ENCODE peak calls at places on chromosomes 7 and 10, in ten cellular contexts. D is PC-3, G is cardiac fibroblast, X is epithelial cell of esophagus, F is GM13977, R is Panc1, I is fibroblast of lung, A is transverse colon, W is heart left ventricle, P is neural progenitor cell. M is an unnamed sample.

GRCh38 chr7:129741743-129742213 is 130.3 kb downstream of the NRF1 start:
- DNase-seq in D (peak), G (no peak), X (no peak), F (no peak), R (no peak), I (no peak), A (no peak), W (no peak), P (peak), M (no peak)

GRCh38 chr10:77939561-77940001 is 13.0 kb upstream of the DLG5 start:
- DNase-seq in D (no peak), G (peak), X (no peak), F (no peak), R (no peak), I (peak), A (peak), W (peak), P (peak), M (no peak)

GRCh38 chr7:142438235-142438922 is 180.5 kb upstream of the PRSS58 start:
- DNase-seq in D (peak), G (peak), X (peak), F (peak), R (no peak), I (peak), A (peak), W (no peak), P (peak), M (peak)

GRCh38 chr10:22320591-22321155 is at the start of gene BMI1:
- DNase-seq in D (peak), G (peak), X (peak), F (peak), R (no peak), I (peak), A (peak), W (peak), P (peak), M (peak)

GRCh38 chr10:5461914-5462840 is 37.2 kb downstream of the CALML5 start:
- DNase-seq in D (no peak), G (peak), X (peak), F (no peak), R (no peak), I (peak), A (no peak), W (no peak), P (no peak), M (peak)

GRCh38 chr10:98314577-98315284 is 46.7 kb upstream of the LOXL4 start:
- DNase-seq in D (peak), G (no peak), X (peak), F (no peak), R (no peak), I (no peak), A (no peak), W (no peak), P (no peak), M (no peak)

GRCh38 chr7:78924581-78924980 is 528.9 kb downstream of the MAGI2 start:
- DNase-seq in D (peak), G (peak), X (peak), F (no peak), R (no peak), I (peak), A (no peak), W (no peak), P (peak), M (peak)

GRCh38 chr10:96341219-96342182 is 17.3 kb downstream of the OPALIN start:
- DNase-seq in D (no peak), G (no peak), X (no peak), F (peak), R (no peak), I (no peak), A (no peak), W (no peak), P (peak), M (no peak)

GRCh38 chr10:62681211-62681940 is 123.1 kb upstream of the ADO start:
- DNase-seq in D (no peak), G (peak), X (peak), F (peak), R (no peak), I (peak), A (peak), W (no peak), P (peak), M (no peak)

GRCh38 chr7:139181404-139181803 is 49.6 kb upstream of the UBN2 start:
- DNase-seq in D (peak), G (peak), X (peak), F (no peak), R (no peak), I (no peak), A (no peak), W (no peak), P (no peak), M (no peak)

GRCh38 chr10:9602930-9603459 is 1414.7 kb upstream of the CELF2 start:
- DNase-seq in D (no peak), G (no peak), X (no peak), F (no peak), R (no peak), I (no peak), A (no peak), W (no peak), P (no peak), M (no peak)

GRCh38 chr7:27917774-27918314 is 177.9 kb downstream of the TAX1BP1 start:
- DNase-seq in D (peak), G (peak), X (peak), F (no peak), R (no peak), I (peak), A (no peak), W (no peak), P (no peak), M (peak)

GRCh38 chr10:22899307-22899706 is 28.5 kb upstream of the ARMC3 start:
- DNase-seq in D (no peak), G (no peak), X (no peak), F (no peak), R (no peak), I (peak), A (no peak), W (no peak), P (no peak), M (no peak)

GRCh38 chr10:93152136-93152535 is 78.4 kb downstream of the CYP26A1 start:
- DNase-seq in D (peak), G (peak), X (peak), F (no peak), R (no peak), I (peak), A (no peak), W (no peak), P (no peak), M (peak)

GRCh38 chr7:101299511-101300464 is 21.8 kb downstream of the IFT22 start:
- DNase-seq in D (no peak), G (no peak), X (no peak), F (no peak), R (no peak), I (no peak), A (no peak), W (no peak), P (peak), M (no peak)

GRCh38 chr10:86667421-86668181 is 710 bp upstream of the LDB3 start:
- DNase-seq in D (no peak), G (no peak), X (no peak), F (no peak), R (no peak), I (no peak), A (no peak), W (peak), P (no peak), M (no peak)

GRCh38 chr10:68992721-68993440 is 4.3 kb downstream of the KIFBP start:
- DNase-seq in D (peak), G (peak), X (peak), F (no peak), R (no peak), I (peak), A (peak), W (peak), P (no peak), M (peak)

GRCh38 chr10:63628526-63629362 is 107.5 kb downstream of the REEP3 start:
- DNase-seq in D (no peak), G (no peak), X (peak), F (peak), R (peak), I (peak), A (peak), W (peak), P (peak), M (peak)

GRCh38 chr7:47193003-47193402 is 388.9 kb downstream of the TNS3 start:
- DNase-seq in D (peak), G (no peak), X (no peak), F (no peak), R (no peak), I (no peak), A (peak), W (no peak), P (no peak), M (no peak)

GRCh38 chr10:103852189-103852711 is 3.1 kb downstream of the SH3PXD2A start:
- DNase-seq in D (no peak), G (peak), X (no peak), F (no peak), R (no peak), I (peak), A (peak), W (peak), P (no peak), M (no peak)

GRCh38 chr10:119667562-119668328 is 16.6 kb downstream of the BAG3 start:
- DNase-seq in D (peak), G (peak), X (peak), F (no peak), R (peak), I (peak), A (peak), W (peak), P (peak), M (peak)
- TF ChIP-seq CTCF in D (peak), G (peak), X (peak), F (no peak), R (no peak), I (no peak), A (no peak), W (no peak), P (no peak), M (no peak)

DNA sequence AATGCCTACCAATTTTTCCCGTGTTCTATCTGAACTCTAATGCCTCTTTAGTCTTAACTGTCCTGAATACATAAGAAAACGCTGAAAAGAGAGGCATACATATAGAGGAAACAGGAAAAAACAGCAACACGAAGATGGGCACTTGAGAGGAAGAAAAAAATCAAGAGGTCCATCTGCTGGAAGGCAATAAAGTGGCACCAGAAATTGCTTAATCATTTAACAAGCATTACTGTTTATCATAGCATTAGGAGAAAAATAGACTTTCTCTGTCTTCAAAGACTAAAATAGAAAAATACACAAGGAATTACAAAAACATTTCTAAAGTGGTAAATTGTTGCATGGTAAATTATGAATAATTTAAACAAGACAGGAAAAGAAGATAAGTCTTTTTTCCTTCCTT is 35.0 kb downstream of the NSUN6 start:
- DNase-seq in D (peak), G (peak), X (no peak), F (no peak), R (no peak), I (no peak), A (no peak), W (no peak), P (no peak), M (no peak)
- TF ChIP-seq CTCF in D (no peak), G (no peak), X (no peak), F (no peak), R (no peak), I (no peak), A (no peak), W (no peak), P (no peak), M (no peak)

DNA sequence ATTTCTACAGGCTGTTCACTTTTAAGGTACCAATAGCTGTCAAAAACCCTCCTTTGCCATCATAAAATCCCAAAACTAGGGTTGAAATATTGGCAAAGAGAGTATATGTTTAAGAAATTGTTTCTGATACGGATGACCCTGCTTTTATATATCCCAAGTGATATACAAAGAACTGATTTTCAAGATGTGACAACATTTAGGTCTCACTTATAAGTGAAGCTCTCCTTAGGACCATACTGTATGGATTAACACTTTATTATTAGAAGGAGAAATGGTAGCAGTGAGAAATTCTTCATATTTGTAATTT is 11.0 kb upstream of the CRPPA start:
- DNase-seq in D (no peak), G (no peak), X (no peak), F (no peak), R (no peak), I (no peak), A (no peak), W (no peak), P (no peak), M (no peak)
- TF ChIP-seq CTCF in D (no peak), G (no peak), X (no peak), F (no peak), R (peak), I (no peak), A (no peak), W (no peak), P (no peak), M (no peak)

GRCh38 chr10:36515313-36515712 is 610.1 kb upstream of the ANKRD30A start:
- DNase-seq in D (no peak), G (no peak), X (no peak), F (no peak), R (no peak), I (peak), A (no peak), W (no peak), P (no peak), M (no peak)

GRCh38 chr10:36516281-36516680 is 609.1 kb upstream of the ANKRD30A start:
- DNase-seq in D (peak), G (no peak), X (no peak), F (no peak), R (no peak), I (no peak), A (no peak), W (no peak), P (no peak), M (no peak)

GRCh38 chr10:36519909-36520308 is 605.5 kb upstream of the ANKRD30A start:
- DNase-seq in D (no peak), G (no peak), X (no peak), F (no peak), R (no peak), I (no peak), A (no peak), W (no peak), P (no peak), M (no peak)
- TF ChIP-seq CTCF in D (no peak), G (no peak), X (no peak), F (no peak), R (no peak), I (no peak), A (no peak), W (no peak), P (no peak), M (no peak)

GRCh38 chr10:27678166-27678565 is 67.5 kb downstream of the MKX start:
- DNase-seq in D (no peak), G (no peak), X (no peak), F (no peak), R (no peak), I (no peak), A (no peak), W (no peak), P (no peak), M (no peak)

GRCh38 chr10:27679369-27679897 is 66.2 kb downstream of the MKX start:
- DNase-seq in D (no peak), G (no peak), X (no peak), F (no peak), R (no peak), I (no peak), A (no peak), W (no peak), P (no peak), M (no peak)

GRCh38 chr10:27685686-27686085 is 59.9 kb downstream of the MKX start:
- DNase-seq in D (no peak), G (no peak), X (no peak), F (no peak), R (no peak), I (peak), A (no peak), W (no peak), P (no peak), M (no peak)

GRCh38 chr10:27683226-27683625 is 62.4 kb downstream of the MKX start:
- DNase-seq in D (no peak), G (no peak), X (no peak), F (no peak), R (no peak), I (no peak), A (no peak), W (no peak), P (no peak), M (no peak)

DNA sequence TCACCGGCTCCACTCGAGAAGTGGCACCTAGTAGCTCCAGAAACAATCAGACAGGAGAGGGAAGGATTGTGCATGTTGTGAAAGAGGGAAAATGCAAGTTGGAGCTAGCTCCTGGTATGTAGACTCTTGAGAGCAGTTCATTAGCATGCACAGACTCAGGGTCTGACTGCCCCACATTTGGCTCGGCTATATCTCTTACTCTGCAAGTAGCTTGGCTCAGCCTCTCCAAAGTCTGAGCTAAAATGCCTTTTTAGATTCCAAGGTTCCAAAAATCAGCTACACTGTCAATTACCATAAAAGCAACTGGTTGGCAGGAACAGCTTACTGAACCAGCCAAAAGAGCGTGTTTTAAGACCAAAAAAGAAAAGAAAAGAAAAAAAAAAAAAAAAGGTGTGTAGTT is 65.6 kb downstream of the MKX start:
- DNase-seq in D (no peak), G (no peak), X (peak), F (no peak), R (no peak), I (peak), A (no peak), W (no peak), P (no peak), M (no peak)
- TF ChIP-seq CTCF in D (no peak), G (no peak), X (no peak), F (no peak), R (no peak), I (no peak), A (no peak), W (no peak), P (no peak), M (no peak)

GRCh38 chr10:11367505-11367904 is 243.9 kb downstream of the USP6NL start:
- DNase-seq in D (no peak), G (no peak), X (no peak), F (no peak), R (no peak), I (no peak), A (no peak), W (no peak), P (no peak), M (no peak)
- TF ChIP-seq CTCF in D (no peak), G (no peak), X (no peak), F (no peak), R (no peak), I (no peak), A (no peak), W (no peak), P (no peak), M (no peak)

DNA sequence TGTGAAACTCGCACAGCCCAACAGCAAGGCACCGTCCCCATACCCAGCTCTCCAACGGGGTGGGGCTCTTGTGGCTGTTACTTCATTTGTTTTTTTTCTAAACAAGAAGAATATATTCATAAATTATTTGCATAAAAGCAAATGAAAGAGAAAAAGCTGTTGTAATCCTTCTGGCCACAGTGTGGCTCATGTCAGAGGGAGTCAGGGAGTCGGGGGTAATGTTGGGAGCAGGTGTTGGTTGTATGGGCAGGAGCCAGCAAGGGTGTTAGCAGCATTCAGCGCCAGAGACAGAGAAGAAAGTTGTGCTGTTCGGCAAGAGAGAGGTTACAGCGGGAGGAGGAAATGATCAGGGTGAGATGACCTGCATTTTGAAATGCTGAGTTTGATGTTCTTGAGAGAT is 13.3 kb downstream of the PFKP start:
- DNase-seq in D (no peak), G (no peak), X (no peak), F (no peak), R (no peak), I (no peak), A (no peak), W (no peak), P (no peak), M (no peak)
- TF ChIP-seq CTCF in D (no peak), G (no peak), X (no peak), F (no peak), R (no peak), I (no peak), A (no peak), W (no peak), P (no peak), M (no peak)

DNA sequence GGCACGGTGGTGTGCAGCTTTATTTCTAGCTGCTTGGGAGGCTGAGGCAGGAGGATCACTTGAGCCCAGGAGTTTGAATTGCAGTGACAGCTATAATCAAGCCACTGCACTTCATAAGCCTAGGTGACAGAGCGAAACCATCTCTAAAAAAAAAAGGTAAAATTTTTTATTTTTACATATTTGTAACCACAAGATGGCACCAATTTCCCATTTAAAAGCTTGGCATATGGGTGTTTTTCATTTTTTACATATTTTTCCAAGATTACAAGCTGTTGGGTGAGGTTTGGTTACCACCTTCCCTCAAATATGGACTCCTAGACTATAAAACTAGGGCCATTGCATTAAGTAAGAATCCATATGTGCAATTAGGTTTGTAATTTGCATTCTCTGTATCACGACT is 129.2 kb upstream of the ACBD5 start:
- DNase-seq in D (peak), G (peak), X (peak), F (no peak), R (no peak), I (no peak), A (no peak), W (no peak), P (no peak), M (no peak)
- TF ChIP-seq CTCF in D (peak), G (no peak), X (peak), F (no peak), R (peak), I (no peak), A (no peak), W (no peak), P (peak), M (peak)

GRCh38 chr7:133854739-133855138 is 272.4 kb upstream of the LRGUK start:
- DNase-seq in D (peak), G (peak), X (peak), F (peak), R (no peak), I (peak), A (no peak), W (no peak), P (peak), M (peak)

GRCh38 chr7:133851416-133851815 is 275.7 kb upstream of the LRGUK start:
- DNase-seq in D (peak), G (no peak), X (peak), F (no peak), R (no peak), I (peak), A (no peak), W (no peak), P (no peak), M (peak)

GRCh38 chr7:133857376-133858119 is 269.6 kb upstream of the LRGUK start:
- DNase-seq in D (no peak), G (no peak), X (no peak), F (no peak), R (no peak), I (no peak), A (no peak), W (no peak), P (no peak), M (no peak)

GRCh38 chr7:133850497-133851070 is 276.6 kb upstream of the LRGUK start:
- DNase-seq in D (no peak), G (no peak), X (no peak), F (no peak), R (no peak), I (no peak), A (no peak), W (no peak), P (no peak), M (no peak)

DNA sequence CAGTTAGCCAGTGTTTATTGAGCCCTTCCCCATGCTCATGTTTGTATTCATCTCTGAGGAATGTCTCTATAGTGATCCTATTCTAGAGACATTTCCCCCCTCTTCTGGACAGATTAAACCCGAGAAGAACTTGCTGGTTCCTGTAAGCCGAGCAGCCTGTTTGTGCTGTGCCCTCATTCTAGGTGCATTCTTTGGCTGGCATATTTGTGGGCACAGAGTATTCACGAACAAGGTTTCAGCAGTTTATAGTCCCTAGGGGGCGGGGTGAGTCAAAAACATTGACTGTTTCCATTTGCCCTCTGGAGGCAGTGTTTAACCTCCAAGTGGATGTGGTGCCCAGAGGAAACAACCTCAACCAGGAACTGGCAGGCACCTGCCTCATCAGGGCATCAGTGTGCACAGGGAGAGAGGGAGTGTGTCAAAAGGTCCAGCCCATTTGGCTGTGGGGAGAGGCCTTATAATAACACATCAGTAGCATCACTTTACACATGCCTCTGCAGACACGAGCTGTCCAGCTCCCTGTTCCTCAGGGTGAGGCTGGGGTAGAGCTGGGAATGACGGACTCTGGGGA is 273.3 kb upstream of the LRGUK start:
- DNase-seq in D (peak), G (peak), X (peak), F (no peak), R (peak), I (peak), A (peak), W (no peak), P (peak), M (peak)
- TF ChIP-seq CTCF in D (peak), G (peak), X (peak), F (peak), R (peak), I (peak), A (no peak), W (no peak), P (peak), M (peak)